ENCODE peak calls at places on chromosome X, in seven cellular contexts. Z, P, D, F, J, G and K are unnamed samples.

GRCh38 chrX:119236599-119237525 is 777 bp downstream of the PGRMC1 start:
- DNase-seq in J (peak; percentile 66), P (peak; percentile 29), G (peak; percentile 40), F (peak; percentile 86), D (peak; percentile 67), Z (peak; percentile 68), K (peak; percentile 37)

GRCh38 chrX:128816919-128817318 is 706.4 kb downstream of the SMARCA1 start:
- DNase-seq in P (no peak), D (no peak), Z (no peak), F (no peak), G (peak; percentile 5), J (no peak), K (no peak)

GRCh38 chrX:119477812-119478232 is 9.6 kb downstream of the SLC25A5 start:
- DNase-seq in J (peak; percentile 63), P (no peak), F (no peak), Z (peak; percentile 89), D (peak; percentile 95), G (no peak), K (no peak)

GRCh38 chrX:123153846-123154335 is 30.2 kb upstream of the GRIA3 start:
- DNase-seq in Z (no peak), G (no peak), F (no peak), D (peak; percentile 27), P (no peak), J (no peak), K (no peak)

GRCh38 chrX:100731441-100732281 is at the start of gene SYTL4:
- DNase-seq in Z (no peak), P (no peak), D (no peak), F (peak; percentile 75), G (peak; percentile 49), J (peak; percentile 60), K (no peak)

GRCh38 chrX:19682712-19683331 is 167.5 kb upstream of the MAP3K15 start:
- DNase-seq in D (peak; percentile 94), J (peak; percentile 70), G (peak; percentile 24), Z (peak; percentile 87), P (peak; percentile 12), F (peak; percentile 85), K (peak; percentile 66)

GRCh38 chrX:70013483-70014222 is 36.1 kb downstream of the AWAT2 start:
- DNase-seq in G (no peak), D (no peak), F (no peak), Z (peak; percentile 45), J (no peak), P (no peak), K (no peak)

GRCh38 chrX:3990569-3990968 is 277.1 kb upstream of the PRKX start:
- DNase-seq in P (no peak), D (no peak), G (peak; percentile 45), Z (no peak), F (no peak), J (no peak), K (no peak)

GRCh38 chrX:65635371-65635770 is 32.1 kb upstream of the MSN start:
- DNase-seq in Z (peak; percentile 59), J (peak; percentile 66), F (no peak), G (no peak), D (no peak), P (no peak), K (no peak)

GRCh38 chrX:126165721-126166401 is at the start of gene DCAF12L2:
- DNase-seq in J (no peak), F (peak; percentile 70), G (peak; percentile 54), P (no peak), Z (no peak), D (peak; percentile 1), K (no peak)